ENCODE peak calls at places on chromosomes 7 and 10, in five cellular contexts. A is GM23248, X is mammary epithelial cell, E is tibial artery, M is ascending aorta. Z is an unnamed sample.

GRCh38 chr7:44847509-44847919 is 373 bp downstream of the H2AZ2 start:
- DNase-seq in A (peak; percentile 93), E (peak; percentile 92), X (peak; percentile 83), M (peak; percentile 53), Z (peak; percentile 82)

GRCh38 chr7:63925626-63926460 is 72.8 kb upstream of the ZNF722 start:
- DNase-seq in A (peak; percentile 87), X (peak; percentile 6), E (peak; percentile 94), M (peak; percentile 77), Z (peak; percentile 8)

GRCh38 chr7:4815609-4816418 is 40.4 kb downstream of the AP5Z1 start:
- DNase-seq in E (no peak), A (no peak), X (no peak), M (no peak), Z (no peak)

GRCh38 chr7:99340659-99341058 is 15.0 kb downstream of the ARPC1A start:
- DNase-seq in A (no peak), E (no peak), X (no peak), M (no peak), Z (no peak)

GRCh38 chr7:16644987-16645592 is 464 bp downstream of the ANKMY2 start:
- DNase-seq in A (peak; percentile 66), E (peak; percentile 72), X (no peak), M (no peak), Z (peak; percentile 30)

GRCh38 chr10:48363617-48364355 is 57.3 kb downstream of the MAPK8 start:
- DNase-seq in X (peak; percentile 60), M (no peak), A (peak; percentile 81), E (no peak), Z (peak; percentile 32)

GRCh38 chr10:75030371-75030770 is 81.1 kb upstream of the SAMD8 start:
- DNase-seq in M (no peak), E (no peak), X (no peak), A (no peak), Z (no peak)

GRCh38 chr10:133129151-133129853 is 30.7 kb upstream of the KNDC1 start:
- DNase-seq in A (no peak), X (no peak), E (no peak), M (no peak), Z (no peak)

GRCh38 chr10:3471497-3471896 is 298.9 kb upstream of the PITRM1 start:
- DNase-seq in X (no peak), A (no peak), M (no peak), E (no peak), Z (no peak)

GRCh38 chr10:3470191-3470590 is 297.6 kb upstream of the PITRM1 start:
- DNase-seq in E (no peak), X (no peak), M (no peak), A (no peak), Z (no peak)

GRCh38 chr10:3473271-3473670 is 300.7 kb upstream of the PITRM1 start:
- DNase-seq in E (no peak), X (no peak), M (no peak), A (no peak), Z (no peak)

GRCh38 chr10:3472705-3473078 is 300.1 kb upstream of the PITRM1 start:
- DNase-seq in E (no peak), A (peak; percentile 82), M (no peak), X (peak; percentile 54), Z (no peak)

GRCh38 chr10:3471927-3472704 is 299.5 kb upstream of the PITRM1 start:
- DNase-seq in A (peak; percentile 53), M (no peak), E (no peak), X (peak; percentile 65), Z (no peak)
- H3K4me3 ChIP-seq in A (peak overlapping the region; percentile 68), M (peak overlapping the region; percentile 29), E (peak overlapping the region; percentile 42), X (peak overlapping the region; percentile 10), Z (no peak overlapping the region)

DNA sequence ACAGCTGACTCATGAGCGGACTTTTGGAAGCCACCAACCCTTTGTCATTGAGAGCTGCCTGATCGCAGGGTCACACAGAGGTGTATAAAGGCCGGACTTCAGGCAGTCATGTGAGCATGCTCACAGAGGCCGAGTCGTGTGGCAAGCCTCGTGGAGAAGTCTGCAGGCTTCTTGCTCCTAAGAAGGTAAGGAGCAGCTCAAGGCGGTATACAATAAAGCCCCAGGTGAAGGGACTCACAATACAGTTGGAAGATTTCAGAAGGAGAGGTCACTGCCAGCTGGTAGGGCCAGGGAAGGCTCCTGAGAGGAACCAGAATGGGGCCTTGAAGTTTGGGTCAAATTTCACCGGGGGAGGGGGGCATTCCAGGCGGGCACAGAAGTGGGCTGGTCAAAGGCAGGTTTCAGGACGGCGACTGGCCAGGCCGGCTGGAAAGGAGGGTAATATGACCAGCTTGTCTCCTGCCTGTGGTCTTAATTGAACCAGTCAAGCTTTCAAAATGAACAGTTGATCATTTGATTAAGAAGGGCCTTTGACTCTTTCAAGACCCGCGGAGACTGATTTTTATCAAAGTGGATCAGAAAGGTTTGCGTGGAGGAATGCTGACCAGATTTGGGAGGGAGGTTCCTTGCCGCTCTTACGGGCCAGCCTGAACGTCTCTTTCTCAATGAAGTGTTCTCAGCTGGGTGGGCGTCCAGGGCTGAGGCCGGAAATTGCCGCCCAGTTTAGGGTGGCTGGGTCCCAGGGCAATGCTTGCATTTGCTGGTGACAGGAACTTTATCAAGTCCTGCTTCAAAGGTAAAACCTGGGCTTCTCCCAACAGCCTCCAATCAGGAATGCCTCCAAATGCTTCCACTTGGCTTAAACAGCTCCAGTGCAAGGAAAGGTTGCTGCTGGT is 178.6 kb downstream of the EMX2 start:
- DNase-seq in A (no peak), X (no peak), E (no peak), M (no peak), Z (no peak)
- H3K36me3 ChIP-seq in A (no peaks in the 10 kb centered on the region), X (no peaks in the 10 kb centered on the region), E (no peaks in the 10 kb centered on the region), M (no peaks in the 10 kb centered on the region), Z (no peaks in the 10 kb centered on the region)

DNA sequence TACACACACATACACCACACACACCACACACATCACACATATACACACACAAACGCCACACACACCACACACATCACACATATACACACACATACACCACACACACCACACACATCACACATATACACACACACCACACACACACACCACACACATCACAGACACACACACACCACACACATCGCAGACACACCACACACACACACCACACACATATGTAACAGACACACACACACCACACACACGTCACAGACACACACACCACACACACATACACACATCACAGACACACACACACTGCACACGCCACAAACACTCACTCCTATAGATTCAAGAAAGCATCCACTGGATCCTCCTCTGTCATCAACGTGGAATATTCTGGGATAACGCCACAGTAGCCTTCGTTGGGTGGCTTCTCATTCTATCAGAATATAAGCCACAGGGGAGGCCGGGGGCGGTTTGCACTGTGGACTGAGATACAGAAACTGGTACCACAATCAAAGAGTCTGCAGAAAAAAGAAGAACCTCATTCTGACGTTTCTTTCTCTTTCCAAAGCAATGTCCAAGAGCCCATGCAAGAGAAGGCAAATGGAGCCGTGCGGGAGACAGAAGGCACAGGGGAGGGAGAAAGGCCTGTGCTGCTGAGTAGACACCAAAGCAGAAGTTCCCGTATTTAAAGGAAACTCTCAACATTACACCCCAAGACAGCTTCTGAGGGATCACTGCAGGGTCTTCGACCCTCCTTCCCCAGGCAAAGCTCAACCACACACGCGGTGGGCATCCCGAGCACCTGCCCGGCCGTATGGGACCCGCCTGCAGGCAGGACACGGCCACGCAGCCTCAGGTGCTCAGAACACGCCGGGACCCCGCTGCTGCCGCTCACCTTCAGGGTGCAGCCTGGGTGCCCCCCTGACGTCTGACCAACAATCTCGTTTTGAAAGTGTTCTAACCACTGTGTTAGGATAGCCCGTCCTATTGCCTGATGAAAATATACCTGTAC is 321.2 kb downstream of the DNAJB6 start:
- DNase-seq in E (peak; percentile 43), A (no peak), X (no peak), M (no peak), Z (no peak)
- H3K9me3 ChIP-seq in E (no peaks in the 10 kb centered on the region), A (no peaks in the 10 kb centered on the region), X (peaks cover 50% of the 10 kb centered on the region), M (no peaks in the 10 kb centered on the region), Z (no peaks in the 10 kb centered on the region)

GRCh38 chr7:94252971-94253370 is 141.7 kb upstream of the COL1A2 start:
- DNase-seq in X (no peak), A (no peak), M (no peak), E (no peak), Z (no peak)
- H3K4me3 ChIP-seq in X (no peak overlapping the region), A (no peak overlapping the region), M (no peak overlapping the region), E (no peak overlapping the region), Z (no peak overlapping the region)

GRCh38 chr7:100682991-100683658 is 9.6 kb downstream of the GNB2 start:
- DNase-seq in M (no peak), E (no peak), X (no peak), A (no peak), Z (no peak)
- H3K36me3 ChIP-seq in M (peaks cover 91% of the 10 kb centered on the region), E (peaks cover 79% of the 10 kb centered on the region), X (peaks cover 8% of the 10 kb centered on the region), A (peaks cover 2% of the 10 kb centered on the region), Z (peaks cover 27% of the 10 kb centered on the region)

GRCh38 chr10:10160821-10161312 is 856.8 kb upstream of the CELF2 start:
- DNase-seq in M (no peak), E (no peak), A (no peak), X (no peak), Z (no peak)
- H3K9me3 ChIP-seq in M (no peaks in the 10 kb centered on the region), E (peaks cover 4% of the 10 kb centered on the region), A (no peaks in the 10 kb centered on the region), X (peaks cover 16% of the 10 kb centered on the region), Z (no peaks in the 10 kb centered on the region)

GRCh38 chr10:71396714-71397339 is at the start of gene CDH23:
- DNase-seq in E (no peak), M (no peak), A (peak; percentile 38), X (no peak), Z (peak; percentile 33)
- H3K4me3 ChIP-seq in E (peak within 1 kb of the TSS; percentile 56), M (peak within 1 kb of the TSS; percentile 51), A (peak within 1 kb of the TSS; percentile 14), X (no peak within 1 kb of the TSS), Z (peak within 1 kb of the TSS; percentile 30)

GRCh38 chr10:115043719-115044118 is 49.4 kb upstream of the ATRNL1 start:
- DNase-seq in M (no peak), A (no peak), X (no peak), E (no peak), Z (no peak)

GRCh38 chr10:115047705-115048104 is 45.5 kb upstream of the ATRNL1 start:
- DNase-seq in E (no peak), M (no peak), A (no peak), X (no peak), Z (no peak)

GRCh38 chr10:115045516-115045915 is 47.6 kb upstream of the ATRNL1 start:
- DNase-seq in E (no peak), M (no peak), A (no peak), X (no peak), Z (no peak)

GRCh38 chr10:115049318-115049717 is 43.8 kb upstream of the ATRNL1 start:
- DNase-seq in M (no peak), E (no peak), X (no peak), A (no peak), Z (no peak)

DNA sequence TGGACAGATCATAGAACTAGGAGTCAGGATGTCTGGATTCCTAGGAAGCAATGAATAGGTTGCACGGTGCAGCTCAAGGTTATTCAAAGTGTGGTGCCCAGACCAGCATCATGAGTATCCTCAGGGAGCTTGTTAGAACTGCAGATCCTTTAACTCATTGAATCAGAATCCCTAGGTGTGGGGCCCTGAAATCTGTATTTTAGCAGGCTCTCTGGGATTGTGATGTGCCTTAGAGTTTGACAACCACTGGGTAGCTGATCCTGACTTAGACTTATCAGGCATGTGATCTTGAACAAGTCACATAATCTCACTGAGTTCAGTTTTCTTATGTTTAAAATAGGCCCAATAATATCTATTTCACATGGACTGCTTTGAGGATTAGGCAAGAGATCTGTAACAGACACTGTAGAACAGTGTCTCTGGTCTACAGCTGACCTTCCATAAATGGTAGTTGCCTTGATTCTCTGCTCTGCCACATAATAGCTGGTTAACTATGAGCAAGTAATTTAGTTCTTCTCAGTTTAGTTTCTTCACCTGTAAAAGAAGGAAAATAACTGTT is 46.4 kb upstream of the ATRNL1 start:
- DNase-seq in M (no peak), X (no peak), A (no peak), E (no peak), Z (no peak)
- H3K36me3 ChIP-seq in M (no peaks in the 10 kb centered on the region), X (no peaks in the 10 kb centered on the region), A (no peaks in the 10 kb centered on the region), E (no peaks in the 10 kb centered on the region), Z (no peaks in the 10 kb centered on the region)

Z was measured in MG63.